ENCODE peak calls at places on chromosomes 4 and X, in five cellular contexts. N, A, J, Y and M are unnamed samples.

GRCh38 chrX:1444896-1445480 is 7.7 kb downstream of the ASMTL start:
- DNase-seq in J (no peak), N (no peak), A (peak), Y (no peak), M (no peak)

GRCh38 chrX:132957211-132958085 is 981 bp downstream of the HS6ST2 start:
- DNase-seq in N (peak), A (no peak), Y (no peak), J (no peak), M (no peak)

GRCh38 chr4:602559-602942 is 22.8 kb upstream of the PDE6B start:
- DNase-seq in A (no peak), Y (no peak), N (peak), J (peak), M (peak)

GRCh38 chr4:185599844-185600243 is 64.5 kb upstream of the PDLIM3 start:
- DNase-seq in Y (no peak), N (no peak), A (no peak), J (no peak), M (no peak)

GRCh38 chr4:53490965-53491622 is 100.2 kb downstream of the LNX1 start:
- DNase-seq in N (peak), J (peak), Y (no peak), A (no peak), M (no peak)

GRCh38 chr4:100736651-100737450 is 219.0 kb upstream of the EMCN start:
- DNase-seq in J (peak), Y (no peak), A (no peak), N (peak), M (no peak)

GRCh38 chr4:128332086-128332485 is 44.5 kb upstream of the PGRMC2 start:
- DNase-seq in N (no peak), A (no peak), Y (no peak), J (no peak), M (no peak)

GRCh38 chr4:2753444-2753843 is 2.7 kb downstream of the TNIP2 start:
- DNase-seq in A (no peak), N (no peak), Y (no peak), J (no peak), M (no peak)

GRCh38 chr4:39714171-39714570 is 16.2 kb downstream of the UBE2K start:
- DNase-seq in N (no peak), A (no peak), Y (no peak), J (no peak), M (no peak)

GRCh38 chrX:103688949-103689348 is 2.5 kb upstream of the MORF4L2 start:
- DNase-seq in N (peak), J (peak), Y (no peak), A (no peak), M (no peak)

GRCh38 chr4:13470379-13470778 is 13.8 kb downstream of the RAB28 start:
- DNase-seq in J (peak), N (no peak), Y (no peak), A (no peak), M (no peak)